ENCODE peak calls at places on chromosomes 13 and 19, in seven cellular contexts. C, O, S, L, T, I and U are unnamed samples.
A peak's percentile ranks its signal among the peaks of the same experiment; 100 is the strongest.

GRCh38 chr13:41411536-41411935 is 45.8 kb upstream of the RGCC start:
- DNase-seq in L (peak; percentile 26), T (no peak), C (peak; percentile 48), S (no peak), O (peak; percentile 83), I (peak; percentile 27), U (no peak)

GRCh38 chr13:98984983-98985382 is 7.1 kb upstream of the DOCK9 start:
- DNase-seq in S (no peak), O (no peak), I (no peak), L (no peak), T (no peak), C (no peak), U (no peak)

GRCh38 chr19:2648528-2648937 is 54.0 kb downstream of the GNG7 start:
- DNase-seq in L (peak; percentile 55), S (peak; percentile 34), C (peak; percentile 75), T (peak; percentile 75), O (peak; percentile 87), I (peak; percentile 91), U (peak; percentile 80)

GRCh38 chr19:37007587-37008220 is 70.5 kb upstream of the ZNF420 start:
- DNase-seq in T (no peak), O (peak; percentile 64), C (no peak), S (peak; percentile 6), L (peak; percentile 82), I (no peak), U (peak; percentile 89)

GRCh38 chr19:32091196-32091595 is 254.2 kb upstream of the ZNF507 start:
- DNase-seq in C (no peak), I (no peak), T (no peak), S (no peak), O (no peak), L (no peak), U (no peak)

GRCh38 chr19:7386308-7386707 is 37.6 kb downstream of the ARHGEF18 start:
- DNase-seq in T (no peak), O (no peak), L (no peak), I (peak; percentile 40), S (no peak), C (peak; percentile 41), U (no peak)

GRCh38 chr13:100106705-100107104 is 17.8 kb downstream of the PCCA start:
- DNase-seq in S (no peak), O (no peak), C (no peak), I (no peak), T (no peak), L (no peak), U (no peak)

GRCh38 chr19:46271488-46272197 is 25.2 kb upstream of the HIF3A start:
- DNase-seq in T (no peak), I (peak; percentile 88), C (peak; percentile 98), L (no peak), O (peak; percentile 94), S (no peak), U (no peak)

GRCh38 chr19:54204767-54205468 is 4.3 kb downstream of the RPS9 start:
- DNase-seq in I (no peak), T (no peak), O (no peak), L (no peak), S (no peak), C (no peak), U (no peak)

GRCh38 chr13:51874651-51875050 is 12.9 kb downstream of the CCDC70 start:
- DNase-seq in I (no peak), C (no peak), T (no peak), S (no peak), O (no peak), L (no peak), U (no peak)

GRCh38 chr13:113616991-113617749 is 32.6 kb downstream of the TFDP1 start:
- DNase-seq in T (no peak), S (no peak), C (no peak), L (no peak), I (no peak), O (peak; percentile 92), U (peak; percentile 42)

GRCh38 chr13:35953537-35954206 is 177.5 kb downstream of the DCLK1 start:
- DNase-seq in S (no peak), L (peak; percentile 90), O (peak; percentile 91), T (no peak), I (peak; percentile 76), C (peak; percentile 75), U (peak; percentile 78)

GRCh38 chr19:29587518-29587986 is 18.5 kb upstream of the POP4 start:
- DNase-seq in S (no peak), C (peak; percentile 94), T (no peak), L (no peak), O (no peak), I (peak; percentile 90), U (no peak)

GRCh38 chr19:42370068-42370520 is 20.0 kb downstream of the CNFN start:
- DNase-seq in S (no peak), I (no peak), L (no peak), O (no peak), T (no peak), C (no peak), U (no peak)

GRCh38 chr19:13181747-13182388 is 31.7 kb downstream of the IER2 start:
- DNase-seq in I (peak; percentile 70), T (peak; percentile 83), C (peak; percentile 80), L (peak; percentile 86), O (peak; percentile 46), S (no peak), U (peak; percentile 89)